ENCODE peak calls at places on chromosomes 4 and X, in seven cellular contexts. One of them, this sample, is unnamed.

GRCh38 chrX:1452497-1453389 is at the start of gene ASMTL:
- DNase-seq in DMS153: no peak
- DNase-seq in activated CD8-positive, alpha-beta T cell treated with anti-CD3 and anti-CD28 coated beads, Interleukin-2, amount 10 ng/mL, durations not matched to agents 7 days and 5 days: peak; percentile 100
- DNase-seq in substantia nigra: no peak
- DNase-seq in iPS DF 19.7: peak; percentile 47
- DNase-seq in tibial artery: peak; percentile 99
- DNase-seq in AG09309: peak; percentile 96
- DNase-seq in this sample: peak; percentile 88

GRCh38 chrX:136035663-136036062 is 50.4 kb downstream of the SLC9A6 start:
- DNase-seq in DMS153: no peak
- DNase-seq in activated CD8-positive, alpha-beta T cell treated with anti-CD3 and anti-CD28 coated beads, Interleukin-2, amount 10 ng/mL, durations not matched to agents 7 days and 5 days: no peak
- DNase-seq in substantia nigra: no peak
- DNase-seq in iPS DF 19.7: no peak
- DNase-seq in tibial artery: no peak
- DNase-seq in AG09309: no peak
- DNase-seq in this sample: no peak

GRCh38 chr4:24488399-24489164 is 95.8 kb downstream of the DHX15 start:
- DNase-seq in DMS153: no peak
- DNase-seq in activated CD8-positive, alpha-beta T cell treated with anti-CD3 and anti-CD28 coated beads, Interleukin-2, amount 10 ng/mL, durations not matched to agents 7 days and 5 days: peak; percentile 77
- DNase-seq in substantia nigra: no peak
- DNase-seq in iPS DF 19.7: no peak
- DNase-seq in tibial artery: peak; percentile 75
- DNase-seq in AG09309: no peak
- DNase-seq in this sample: peak; percentile 41

GRCh38 chrX:71989768-71990167 is 79.1 kb downstream of the NHSL2 start:
- DNase-seq in DMS153: no peak
- DNase-seq in activated CD8-positive, alpha-beta T cell treated with anti-CD3 and anti-CD28 coated beads, Interleukin-2, amount 10 ng/mL, durations not matched to agents 7 days and 5 days: no peak
- DNase-seq in substantia nigra: no peak
- DNase-seq in iPS DF 19.7: no peak
- DNase-seq in tibial artery: peak; percentile 64
- DNase-seq in AG09309: peak; percentile 46
- DNase-seq in this sample: peak; percentile 84

GRCh38 chr4:173436149-173436579 is 37.2 kb upstream of the SCRG1 start:
- DNase-seq in DMS153: peak; percentile 66
- DNase-seq in activated CD8-positive, alpha-beta T cell treated with anti-CD3 and anti-CD28 coated beads, Interleukin-2, amount 10 ng/mL, durations not matched to agents 7 days and 5 days: no peak
- DNase-seq in substantia nigra: no peak
- DNase-seq in iPS DF 19.7: no peak
- DNase-seq in tibial artery: no peak
- DNase-seq in AG09309: peak; percentile 79
- DNase-seq in this sample: peak; percentile 36

GRCh38 chrX:110415440-110416167 is 57.0 kb downstream of the RTL9 start:
- DNase-seq in DMS153: no peak
- DNase-seq in activated CD8-positive, alpha-beta T cell treated with anti-CD3 and anti-CD28 coated beads, Interleukin-2, amount 10 ng/mL, durations not matched to agents 7 days and 5 days: no peak
- DNase-seq in substantia nigra: no peak
- DNase-seq in iPS DF 19.7: no peak
- DNase-seq in tibial artery: no peak
- DNase-seq in AG09309: no peak
- DNase-seq in this sample: no peak

GRCh38 chrX:148501121-148502066 is 977 bp downstream of the AFF2 start:
- DNase-seq in DMS153: no peak
- DNase-seq in activated CD8-positive, alpha-beta T cell treated with anti-CD3 and anti-CD28 coated beads, Interleukin-2, amount 10 ng/mL, durations not matched to agents 7 days and 5 days: peak; percentile 31
- DNase-seq in substantia nigra: no peak
- DNase-seq in iPS DF 19.7: no peak
- DNase-seq in tibial artery: no peak
- DNase-seq in AG09309: no peak
- DNase-seq in this sample: no peak

GRCh38 chr4:102328045-102328444 is 17.2 kb downstream of the SLC39A8 start:
- DNase-seq in DMS153: no peak
- DNase-seq in activated CD8-positive, alpha-beta T cell treated with anti-CD3 and anti-CD28 coated beads, Interleukin-2, amount 10 ng/mL, durations not matched to agents 7 days and 5 days: no peak
- DNase-seq in substantia nigra: no peak
- DNase-seq in iPS DF 19.7: no peak
- DNase-seq in tibial artery: no peak
- DNase-seq in AG09309: no peak
- DNase-seq in this sample: peak; percentile 85

GRCh38 chrX:39759526-39760224 is 338.1 kb downstream of the BCOR start:
- DNase-seq in DMS153: no peak
- DNase-seq in activated CD8-positive, alpha-beta T cell treated with anti-CD3 and anti-CD28 coated beads, Interleukin-2, amount 10 ng/mL, durations not matched to agents 7 days and 5 days: no peak
- DNase-seq in substantia nigra: no peak
- DNase-seq in iPS DF 19.7: no peak
- DNase-seq in tibial artery: peak; percentile 78
- DNase-seq in AG09309: no peak
- DNase-seq in this sample: peak; percentile 62

GRCh38 chr4:180610317-180610716 is 1632.9 kb upstream of the TENM3 start:
- DNase-seq in DMS153: peak; percentile 48
- DNase-seq in activated CD8-positive, alpha-beta T cell treated with anti-CD3 and anti-CD28 coated beads, Interleukin-2, amount 10 ng/mL, durations not matched to agents 7 days and 5 days: no peak
- DNase-seq in substantia nigra: no peak
- DNase-seq in iPS DF 19.7: no peak
- DNase-seq in tibial artery: no peak
- DNase-seq in AG09309: no peak
- DNase-seq in this sample: peak; percentile 57

GRCh38 chr4:74486905-74487304 is 42.0 kb downstream of the AREG start:
- DNase-seq in DMS153: no peak
- DNase-seq in activated CD8-positive, alpha-beta T cell treated with anti-CD3 and anti-CD28 coated beads, Interleukin-2, amount 10 ng/mL, durations not matched to agents 7 days and 5 days: no peak
- DNase-seq in substantia nigra: no peak
- DNase-seq in iPS DF 19.7: no peak
- DNase-seq in tibial artery: no peak
- DNase-seq in AG09309: no peak
- DNase-seq in this sample: no peak

GRCh38 chrX:130253916-130254315 is 14.8 kb downstream of the ZNF280C start:
- DNase-seq in DMS153: no peak
- DNase-seq in activated CD8-positive, alpha-beta T cell treated with anti-CD3 and anti-CD28 coated beads, Interleukin-2, amount 10 ng/mL, durations not matched to agents 7 days and 5 days: no peak
- DNase-seq in substantia nigra: no peak
- DNase-seq in iPS DF 19.7: no peak
- DNase-seq in tibial artery: no peak
- DNase-seq in AG09309: no peak
- DNase-seq in this sample: no peak

GRCh38 chrX:120305531-120306145 is 5.6 kb downstream of the TMEM255A start:
- DNase-seq in DMS153: no peak
- DNase-seq in activated CD8-positive, alpha-beta T cell treated with anti-CD3 and anti-CD28 coated beads, Interleukin-2, amount 10 ng/mL, durations not matched to agents 7 days and 5 days: no peak
- DNase-seq in substantia nigra: no peak
- DNase-seq in iPS DF 19.7: no peak
- DNase-seq in tibial artery: no peak
- DNase-seq in AG09309: no peak
- DNase-seq in this sample: no peak

GRCh38 chr4:186808635-186809018 is 85.0 kb upstream of the FAT1 start:
- DNase-seq in DMS153: no peak
- DNase-seq in activated CD8-positive, alpha-beta T cell treated with anti-CD3 and anti-CD28 coated beads, Interleukin-2, amount 10 ng/mL, durations not matched to agents 7 days and 5 days: no peak
- DNase-seq in substantia nigra: no peak
- DNase-seq in iPS DF 19.7: no peak
- DNase-seq in tibial artery: no peak
- DNase-seq in AG09309: peak; percentile 78
- DNase-seq in this sample: peak; percentile 91

GRCh38 chr4:75542824-75543223 is 13.0 kb upstream of the ODAPH start:
- DNase-seq in DMS153: no peak
- DNase-seq in activated CD8-positive, alpha-beta T cell treated with anti-CD3 and anti-CD28 coated beads, Interleukin-2, amount 10 ng/mL, durations not matched to agents 7 days and 5 days: no peak
- DNase-seq in substantia nigra: no peak
- DNase-seq in iPS DF 19.7: no peak
- DNase-seq in tibial artery: no peak
- DNase-seq in AG09309: peak; percentile 31
- DNase-seq in this sample: peak; percentile 97

GRCh38 chrX:531611-531936 is 99.0 kb upstream of the SHOX start:
- DNase-seq in DMS153: no peak
- DNase-seq in activated CD8-positive, alpha-beta T cell treated with anti-CD3 and anti-CD28 coated beads, Interleukin-2, amount 10 ng/mL, durations not matched to agents 7 days and 5 days: no peak
- DNase-seq in substantia nigra: no peak
- DNase-seq in iPS DF 19.7: no peak
- DNase-seq in tibial artery: no peak
- DNase-seq in AG09309: no peak
- DNase-seq in this sample: no peak

GRCh38 chr4:182185491-182185890 is 57.7 kb upstream of the TENM3 start:
- DNase-seq in DMS153: no peak
- DNase-seq in activated CD8-positive, alpha-beta T cell treated with anti-CD3 and anti-CD28 coated beads, Interleukin-2, amount 10 ng/mL, durations not matched to agents 7 days and 5 days: no peak
- DNase-seq in substantia nigra: no peak
- DNase-seq in iPS DF 19.7: no peak
- DNase-seq in tibial artery: no peak
- DNase-seq in AG09309: no peak
- DNase-seq in this sample: no peak

GRCh38 chr4:111854494-111855087 is 290.7 kb upstream of the FAM241A start:
- DNase-seq in DMS153: peak; percentile 29
- DNase-seq in activated CD8-positive, alpha-beta T cell treated with anti-CD3 and anti-CD28 coated beads, Interleukin-2, amount 10 ng/mL, durations not matched to agents 7 days and 5 days: peak; percentile 28
- DNase-seq in substantia nigra: no peak
- DNase-seq in iPS DF 19.7: no peak
- DNase-seq in tibial artery: no peak
- DNase-seq in AG09309: peak; percentile 14
- DNase-seq in this sample: peak; percentile 38

GRCh38 chr4:107069049-107069448 is 32.9 kb upstream of the DKK2 start:
- DNase-seq in DMS153: no peak
- DNase-seq in activated CD8-positive, alpha-beta T cell treated with anti-CD3 and anti-CD28 coated beads, Interleukin-2, amount 10 ng/mL, durations not matched to agents 7 days and 5 days: no peak
- DNase-seq in substantia nigra: no peak
- DNase-seq in iPS DF 19.7: no peak
- DNase-seq in tibial artery: no peak
- DNase-seq in AG09309: peak; percentile 43
- DNase-seq in this sample: no peak